ENCODE peak calls at places on chromosomes 2 and 18, in seven cellular contexts. H is activated CD8-positive, alpha-beta memory T cell treated with anti-CD3 and anti-CD28 coated beads, Interleukin-2, amount 50 U/mL, for 4 hours; R is GM23248; V is neural crest cell; P is kidney tubule cell; F is Calu3; A is naive thymus-derived CD8-positive, alpha-beta T cell. S is an unnamed sample.

GRCh38 chr2:207616185-207616584 is 9.0 kb downstream of the METTL21A start:
- DNase-seq in V (no peak), F (no peak), A (no peak), H (no peak), P (peak; percentile 64), R (peak; percentile 73), S (no peak)

GRCh38 chr18:79812052-79812451 is 14.3 kb downstream of the KCNG2 start:
- DNase-seq in V (no peak), F (no peak), P (no peak), A (no peak), H (no peak), R (no peak), S (no peak)

GRCh38 chr2:224084266-224084892 is 45.3 kb upstream of the SERPINE2 start:
- DNase-seq in P (no peak), R (no peak), H (no peak), A (no peak), F (no peak), V (no peak), S (no peak)

GRCh38 chr2:9004338-9005204 is 1.1 kb upstream of the MBOAT2 start:
- DNase-seq in V (no peak), A (peak; percentile 20), H (no peak), R (peak; percentile 68), P (peak; percentile 83), F (no peak), S (no peak)

GRCh38 chr2:171479154-171479814 is 43.0 kb upstream of the CYBRD1 start:
- DNase-seq in P (no peak), V (no peak), R (no peak), A (no peak), F (no peak), H (no peak), S (no peak)

GRCh38 chr2:70247364-70248144 is 874 bp downstream of the TIA1 start:
- DNase-seq in F (no peak), R (peak; percentile 50), H (no peak), V (no peak), A (no peak), P (peak; percentile 31), S (peak; percentile 46)

GRCh38 chr18:48345596-48345995 is 63.6 kb downstream of the ZBTB7C start:
- DNase-seq in H (no peak), P (peak; percentile 24), R (peak; percentile 51), F (peak; percentile 48), A (no peak), V (no peak), S (no peak)

GRCh38 chr2:239644016-239644415 is 243.2 kb upstream of the HDAC4 start:
- DNase-seq in F (no peak), A (no peak), P (no peak), V (no peak), H (no peak), R (peak; percentile 61), S (no peak)

GRCh38 chr2:52717836-52718235 is 1049.8 kb upstream of the CHAC2 start:
- DNase-seq in R (no peak), A (no peak), V (no peak), P (no peak), F (no peak), H (no peak), S (no peak)

GRCh38 chr2:240981871-240982800 is 16.3 kb upstream of the SNED1 start:
- DNase-seq in A (no peak), F (no peak), H (no peak), V (no peak), R (no peak), P (no peak), S (no peak)

GRCh38 chr2:238655131-238655860 is 192.6 kb upstream of the TWIST2 start:
- DNase-seq in A (no peak), R (peak; percentile 37), P (no peak), F (no peak), H (no peak), V (no peak), S (no peak)